ENCODE peak calls at places on chromosomes 2 and 18, in nine cellular contexts. T, B, N, C, V, A, Q, X and W are unnamed samples.

GRCh38 chr2:188601391-188601790 is 309.7 kb downstream of the GULP1 start:
- DNase-seq in B (no peak), V (no peak), C (no peak), T (no peak), N (no peak), A (no peak), X (no peak), Q (no peak), W (no peak)

GRCh38 chr2:229922449-229923386 is at the start of gene FBXO36:
- DNase-seq in C (no peak), Q (peak; percentile 94), A (peak; percentile 89), X (peak; percentile 83), T (peak; percentile 91), V (no peak), B (peak; percentile 49), N (no peak), W (peak; percentile 88)

GRCh38 chr2:175929850-175930249 is 72.2 kb downstream of the LNPK start:
- DNase-seq in V (no peak), C (peak; percentile 6), N (peak; percentile 38), Q (no peak), T (no peak), X (no peak), A (no peak), B (no peak), W (no peak)

GRCh38 chr2:229133155-229133772 is 137.8 kb downstream of the PID1 start:
- DNase-seq in C (peak; percentile 76), A (no peak), Q (no peak), V (no peak), X (no peak), T (peak; percentile 1), N (peak; percentile 66), B (peak; percentile 39), W (peak; percentile 5)

GRCh38 chr18:8848541-8848940 is 143.2 kb downstream of the MTCL1 start:
- DNase-seq in T (no peak), A (no peak), C (no peak), Q (no peak), N (no peak), V (no peak), X (no peak), B (no peak), W (no peak)

GRCh38 chr2:208039661-208040060 is 14.3 kb upstream of the PLEKHM3 start:
- DNase-seq in T (no peak), A (no peak), Q (no peak), V (no peak), X (no peak), B (no peak), N (no peak), C (no peak), W (no peak)

GRCh38 chr2:240571314-240571973 is 3.2 kb downstream of the RNPEPL1 start:
- DNase-seq in A (peak; percentile 15), C (no peak), Q (peak; percentile 40), X (no peak), V (no peak), B (no peak), T (no peak), N (no peak), W (no peak)

GRCh38 chr18:62329676-62330454 is 4.8 kb downstream of the TNFRSF11A start:
- DNase-seq in V (peak; percentile 85), C (peak; percentile 63), N (peak; percentile 57), T (no peak), Q (no peak), B (no peak), A (peak; percentile 43), X (no peak), W (no peak)

GRCh38 chr2:233117811-233118480 is 57.8 kb downstream of the INPP5D start:
- DNase-seq in N (no peak), T (no peak), A (no peak), Q (peak; percentile 40), B (no peak), C (no peak), V (no peak), X (peak; percentile 31), W (no peak)

GRCh38 chr2:128605931-128606330 is 287.3 kb upstream of the HS6ST1 start:
- DNase-seq in N (no peak), C (no peak), T (no peak), X (peak; percentile 20), V (no peak), Q (no peak), A (no peak), B (no peak), W (no peak)

GRCh38 chr2:66069937-66070716 is 364.8 kb upstream of the MEIS1 start:
- DNase-seq in N (no peak), Q (no peak), T (no peak), X (no peak), C (no peak), V (no peak), A (no peak), B (no peak), W (no peak)

GRCh38 chr2:204264746-204265145 is 280.5 kb upstream of the PARD3B start:
- DNase-seq in A (no peak), T (no peak), B (no peak), C (no peak), Q (no peak), V (no peak), X (no peak), N (no peak), W (no peak)

GRCh38 chr2:174333502-174334277 is 1.1 kb upstream of the SP9 start:
- DNase-seq in Q (no peak), V (no peak), B (no peak), A (no peak), N (no peak), C (no peak), T (no peak), X (no peak), W (peak; percentile 38)

GRCh38 chr2:127104881-127105655 is 1.9 kb downstream of the BIN1 start:
- DNase-seq in B (no peak), Q (no peak), N (no peak), V (no peak), C (peak; percentile 22), A (no peak), T (no peak), X (peak; percentile 48), W (no peak)

GRCh38 chr2:122519366-122519765 is 763.9 kb downstream of the TSN start:
- DNase-seq in T (peak; percentile 30), X (no peak), N (no peak), C (no peak), Q (no peak), A (no peak), V (no peak), B (no peak), W (no peak)
- TF ChIP-seq CTCF in T (peak; percentile 68), X (no peak), N (no peak), C (peak; percentile 11), Q (peak; percentile 6), A (peak; percentile 33), V (no peak), B (no peak), W (peak; percentile 10)

GRCh38 chr2:131674174-131674507 is 146.5 kb downstream of the CCDC74A start:
- DNase-seq in X (no peak), N (no peak), C (no peak), T (no peak), Q (no peak), A (no peak), V (no peak), B (no peak), W (no peak)
- TF ChIP-seq CTCF in X (no peak), N (no peak), C (no peak), T (peak; percentile 6), Q (no peak), A (no peak), V (no peak), B (peak; percentile 48), W (no peak)

DNA sequence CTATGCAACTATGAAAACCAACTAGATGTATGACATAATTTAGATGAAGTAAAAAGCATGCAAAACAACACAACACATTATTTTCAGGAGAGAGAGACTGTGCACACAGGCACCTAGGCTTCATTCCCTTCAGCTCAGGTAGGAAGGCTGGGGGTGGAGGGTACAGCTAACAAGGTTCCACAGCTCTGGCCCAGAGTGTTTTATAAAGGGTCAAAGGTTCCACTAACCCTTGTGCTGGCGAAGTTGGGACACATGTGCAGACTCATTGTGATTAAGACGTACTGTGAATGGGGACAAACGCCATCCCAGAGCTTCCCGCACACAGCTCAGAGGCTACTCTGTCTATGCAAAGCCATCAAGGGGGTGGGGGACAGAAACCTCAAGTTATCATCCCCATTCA is 19.1 kb downstream of the CCDC93 start:
- DNase-seq in X (no peak), B (no peak), Q (no peak), A (no peak), N (no peak), T (no peak), V (no peak), C (no peak), W (no peak)
- TF ChIP-seq CTCF in X (no peak), B (no peak), Q (no peak), A (no peak), N (no peak), T (no peak), V (no peak), C (no peak), W (no peak)

DNA sequence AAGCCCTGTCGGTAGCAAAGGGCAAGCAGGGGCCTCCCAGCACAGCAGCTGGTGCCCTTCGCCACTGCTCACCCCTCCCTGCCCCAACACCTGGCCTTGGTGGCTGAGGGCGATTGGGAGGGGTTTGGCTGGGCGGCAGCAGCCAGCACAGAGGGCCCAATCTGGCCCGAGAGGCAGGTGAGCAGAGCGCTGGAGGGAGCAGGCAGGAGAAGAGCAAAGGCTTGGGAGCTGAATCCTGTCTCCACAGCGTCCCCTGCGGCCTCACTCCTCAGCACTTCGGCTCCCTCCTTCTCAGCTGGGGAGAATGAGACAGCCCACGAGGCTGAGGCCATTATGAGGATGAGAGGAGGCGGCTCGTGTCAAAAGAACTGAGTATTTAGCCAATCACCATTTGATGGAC is 74.9 kb upstream of the TAF1B start:
- DNase-seq in A (no peak), X (peak; percentile 28), V (no peak), C (no peak), Q (no peak), B (no peak), N (no peak), T (no peak), W (no peak)
- TF ChIP-seq CTCF in A (no peak), X (no peak), V (no peak), C (no peak), Q (no peak), B (no peak), N (peak; percentile 44), T (no peak), W (no peak)

GRCh38 chr2:12167525-12168317 is 421.3 kb downstream of the LPIN1 start:
- DNase-seq in V (no peak), C (no peak), Q (no peak), B (no peak), N (no peak), A (no peak), T (no peak), X (no peak), W (no peak)
- TF ChIP-seq CTCF in V (no peak), C (no peak), Q (peak; percentile 21), B (no peak), N (no peak), A (no peak), T (peak; percentile 20), X (no peak), W (peak; percentile 6)

GRCh38 chr2:217475101-217475500 is 527.7 kb downstream of the TNS1 start:
- DNase-seq in V (no peak), C (no peak), X (no peak), Q (no peak), T (no peak), A (no peak), N (peak; percentile 53), B (no peak), W (no peak)
- TF ChIP-seq CTCF in V (no peak), C (no peak), X (no peak), Q (no peak), T (no peak), A (no peak), N (no peak), B (no peak), W (no peak)